ENCODE peak calls at places on chromosome 19, in seven cellular contexts. E, Q, N, W, V, Y and F are unnamed samples.

GRCh38 chr19:41156207-41156606 is 36.8 kb upstream of the CYP2S1 start:
- DNase-seq in E (no peak), Q (no peak), N (no peak), W (no peak), V (no peak), Y (no peak), F (no peak)

GRCh38 chr19:41641879-41642485 is 15.1 kb upstream of the CEACAM4 start:
- DNase-seq in E (peak; percentile 5), Q (peak; percentile 12), N (peak; percentile 24), W (peak; percentile 44), V (peak; percentile 43), Y (peak; percentile 70), F (peak; percentile 43)

GRCh38 chr19:44746946-44747738 is 1.4 kb upstream of the BCL3 start:
- DNase-seq in E (peak; percentile 90), Q (peak; percentile 91), N (peak; percentile 92), W (peak; percentile 80), V (peak; percentile 85), Y (peak; percentile 90), F (peak; percentile 83)

GRCh38 chr19:57317503-57317902 is 2.8 kb upstream of the ZNF543 start:
- DNase-seq in E (no peak), Q (no peak), N (no peak), W (no peak), V (no peak), Y (no peak), F (no peak)

GRCh38 chr19:53580871-53581835 is 43.2 kb downstream of the ZNF331 start:
- DNase-seq in E (no peak), Q (no peak), N (no peak), W (no peak), V (no peak), Y (peak; percentile 25), F (no peak)

GRCh38 chr19:45819769-45820168 is 4.7 kb upstream of the RSPH6A start:
- DNase-seq in E (no peak), Q (no peak), N (no peak), W (no peak), V (no peak), Y (no peak), F (no peak)

GRCh38 chr19:31144471-31144870 is 204.8 kb downstream of the TSHZ3 start:
- DNase-seq in E (no peak), Q (no peak), N (no peak), W (no peak), V (no peak), Y (no peak), F (no peak)

GRCh38 chr19:40365613-40366401 is 17.3 kb downstream of the PLD3 start:
- DNase-seq in E (peak; percentile 22), Q (no peak), N (peak; percentile 19), W (peak; percentile 8), V (no peak), Y (peak; percentile 11), F (no peak)

GRCh38 chr19:10852098-10852800 is 4.0 kb downstream of the C19orf38 start:
- DNase-seq in E (peak; percentile 47), Q (peak; percentile 7), N (no peak), W (no peak), V (no peak), Y (no peak), F (no peak)

GRCh38 chr19:53037101-53038097 is 7.1 kb upstream of the ERVV-2 start:
- DNase-seq in E (peak; percentile 32), Q (peak; percentile 39), N (no peak), W (no peak), V (no peak), Y (no peak), F (no peak)

GRCh38 chr19:50002386-50002960 is 22.7 kb downstream of the VRK3 start:
- DNase-seq in E (no peak), Q (no peak), N (no peak), W (no peak), V (no peak), Y (no peak), F (no peak)

GRCh38 chr19:17347361-17347760 is 10.0 kb downstream of the GTPBP3 start:
- DNase-seq in E (no peak), Q (no peak), N (no peak), W (no peak), V (peak; percentile 26), Y (no peak), F (no peak)

GRCh38 chr19:16113727-16114126 is 2.0 kb downstream of the RAB8A start:
- DNase-seq in E (no peak), Q (no peak), N (no peak), W (no peak), V (no peak), Y (no peak), F (no peak)

GRCh38 chr19:58399903-58400637 is 4.6 kb downstream of the RNF225 start:
- DNase-seq in E (no peak), Q (peak; percentile 12), N (no peak), W (no peak), V (no peak), Y (no peak), F (no peak)

GRCh38 chr19:3723883-3724282 is 15.7 kb downstream of the TJP3 start:
- DNase-seq in E (no peak), Q (no peak), N (no peak), W (no peak), V (no peak), Y (no peak), F (no peak)

GRCh38 chr19:3809881-3810707 is 23.9 kb upstream of the MATK start:
- DNase-seq in E (no peak), Q (no peak), N (no peak), W (no peak), V (no peak), Y (no peak), F (no peak)

GRCh38 chr19:4449022-4449825 is 8.4 kb downstream of the UBXN6 start:
- DNase-seq in E (no peak), Q (no peak), N (no peak), W (no peak), V (no peak), Y (no peak), F (no peak)

GRCh38 chr19:887072-887471 is 5.9 kb downstream of the MED16 start:
- DNase-seq in E (peak; percentile 64), Q (no peak), N (no peak), W (no peak), V (no peak), Y (no peak), F (no peak)

GRCh38 chr19:3125900-3126524 is 9.8 kb upstream of the GNA15 start:
- DNase-seq in E (no peak), Q (no peak), N (peak; percentile 53), W (peak; percentile 56), V (peak; percentile 25), Y (peak; percentile 79), F (peak; percentile 56)

GRCh38 chr19:6626764-6627163 is 35.8 kb upstream of the CD70 start:
- DNase-seq in E (no peak), Q (no peak), N (no peak), W (no peak), V (no peak), Y (no peak), F (no peak)

GRCh38 chr19:14048439-14049153 is 13.3 kb downstream of the PALM3 start:
- DNase-seq in E (no peak), Q (peak; percentile 44), N (peak; percentile 56), W (peak; percentile 56), V (peak; percentile 22), Y (peak; percentile 80), F (peak; percentile 49)